ENCODE peak calls at places on chromosomes 5 and 9, in four cellular contexts. X is upper lobe of right lung, I is BJ, W is body of pancreas. A is an unnamed sample. For H3K36me3, the result is how much of the 10 kb centered on the place peaks cover.

GRCh38 chr9:136327313-136327971 is at the start of gene GPSM1:
- DNase-seq in X (no peak), I (no peak), W (peak), A (peak)

GRCh38 chr5:67799732-67800234 is 415.8 kb upstream of the PIK3R1 start:
- DNase-seq in X (no peak), I (peak), W (no peak), A (peak)

GRCh38 chr9:86413966-86414880 is 60.0 kb upstream of the TUT7 start:
- DNase-seq in X (no peak), I (no peak), W (no peak), A (no peak)

GRCh38 chr5:177327539-177328522 is 16.1 kb upstream of the MXD3 start:
- DNase-seq in X (peak), I (no peak), W (no peak), A (no peak)

GRCh38 chr5:134242146-134242545 is 16.3 kb upstream of the PPP2CA start:
- DNase-seq in X (no peak), I (peak), W (no peak), A (no peak)

GRCh38 chr5:57784106-57784505 is 301.5 kb upstream of the ACTBL2 start:
- DNase-seq in X (no peak), I (no peak), W (no peak), A (no peak)

GRCh38 chr9:131405858-131406566 is 12.1 kb downstream of the PRRC2B start:
- DNase-seq in X (no peak), I (no peak), W (no peak), A (no peak)

GRCh38 chr5:117110548-117110947 is 535.9 kb upstream of the SEMA6A start:
- DNase-seq in X (no peak), I (no peak), W (no peak), A (no peak)

GRCh38 chr5:84494453-84494852 is 109.8 kb upstream of the EDIL3 start:
- DNase-seq in X (no peak), I (no peak), W (no peak), A (no peak)

GRCh38 chr9:32427111-32427873 is 42.8 kb downstream of the ACO1 start:
- DNase-seq in X (no peak), I (no peak), W (peak), A (no peak)

GRCh38 chr5:146671561-146671960 is 155.6 kb upstream of the GPR151 start:
- DNase-seq in X (no peak), I (no peak), W (no peak), A (no peak)

GRCh38 chr5:97918057-97918456 is 735.0 kb upstream of the RIOK2 start:
- DNase-seq in X (no peak), I (no peak), W (no peak), A (no peak)

GRCh38 chr9:106830527-106831140 is 32.3 kb upstream of the ZNF462 start:
- DNase-seq in X (no peak), I (no peak), W (peak), A (no peak)

GRCh38 chr5:111461261-111461671 is 51.1 kb downstream of the STARD4 start:
- DNase-seq in X (no peak), I (no peak), W (no peak), A (peak)

GRCh38 chr5:176784218-176785165 is 25.9 kb upstream of the UNC5A start:
- DNase-seq in X (peak), I (peak), W (no peak), A (no peak)

GRCh38 chr5:127012933-127013332 is 17.4 kb downstream of the MARCHF3 start:
- DNase-seq in X (no peak), I (peak), W (no peak), A (no peak)

GRCh38 chr9:132584616-132585560 is 2.5 kb downstream of the BARHL1 start:
- DNase-seq in X (no peak), I (no peak), W (no peak), A (no peak)

GRCh38 chr5:124662261-124662781 is 84.1 kb downstream of the ZNF608 start:
- DNase-seq in X (no peak), I (no peak), W (no peak), A (no peak)

GRCh38 chr9:137176302-137177182 is 4.7 kb upstream of the TMEM210 start:
- DNase-seq in X (no peak), I (no peak), W (no peak), A (peak)

GRCh38 chr5:95621839-95622629 is 2.1 kb downstream of the GPR150 start:
- DNase-seq in X (no peak), I (no peak), W (peak), A (no peak)

GRCh38 chr5:103918668-103919367 is 356.2 kb upstream of the NUDT12 start:
- DNase-seq in X (no peak), I (peak), W (no peak), A (no peak)

GRCh38 chr9:107874137-107874536 is 384.6 kb upstream of the KLF4 start:
- DNase-seq in X (no peak), I (no peak), W (no peak), A (no peak)

GRCh38 chr9:18786936-18787658 is 245.9 kb downstream of the SAXO1 start:
- DNase-seq in X (no peak), I (no peak), W (no peak), A (no peak)

GRCh38 chr9:125190371-125190801 is 783 bp upstream of the PPP6C start:
- DNase-seq in X (no peak), I (no peak), W (peak), A (no peak)

GRCh38 chr5:5644249-5644648 is 221.8 kb downstream of the ICE1 start:
- DNase-seq in X (no peak), I (no peak), W (no peak), A (no peak)

GRCh38 chr9:37761511-37761910 is 7.9 kb downstream of the TRMT10B start:
- DNase-seq in X (no peak), I (no peak), W (no peak), A (no peak)

GRCh38 chr5:149728303-149728702 is 1.8 kb upstream of the PPARGC1B start:
- DNase-seq in X (no peak), I (no peak), W (no peak), A (no peak)

GRCh38 chr5:56402273-56403223 is 169.4 kb upstream of the ANKRD55 start:
- DNase-seq in X (no peak), I (no peak), W (no peak), A (peak)

GRCh38 chr5:16819522-16820167 is 116.4 kb downstream of the MYO10 start:
- DNase-seq in X (no peak), I (peak), W (no peak), A (no peak)

GRCh38 chr5:172529896-172530295 is 75.6 kb upstream of the SH3PXD2B start:
- DNase-seq in X (peak), I (no peak), W (no peak), A (no peak)

GRCh38 chr5:84304591-84304990 is 80.1 kb downstream of the EDIL3 start:
- DNase-seq in X (no peak), I (no peak), W (no peak), A (no peak)

GRCh38 chr5:8756498-8757084 is 789.3 kb downstream of the SEMA5A start:
- DNase-seq in X (no peak), I (peak), W (no peak), A (no peak)

GRCh38 chr9:91071185-91071990 is 269.8 kb downstream of the SYK start:
- DNase-seq in X (no peak), I (peak), W (no peak), A (peak)

GRCh38 chr9:7123743-7124142 is 366.0 kb downstream of the KDM4C start:
- DNase-seq in X (no peak), I (no peak), W (no peak), A (no peak)

GRCh38 chr5:52809884-52810283 is 22.2 kb downstream of the ITGA1 start:
- DNase-seq in X (no peak), I (no peak), W (no peak), A (no peak)

GRCh38 chr9:82101475-82101874 is 112.9 kb downstream of the SPATA31D1 start:
- DNase-seq in X (no peak), I (no peak), W (no peak), A (no peak)

GRCh38 chr5:9198399-9198798 is 347.5 kb downstream of the SEMA5A start:
- DNase-seq in X (no peak), I (no peak), W (no peak), A (no peak)

GRCh38 chr9:37968228-37968672 is 64.3 kb upstream of the SLC25A51 start:
- DNase-seq in X (peak), I (no peak), W (no peak), A (no peak)

GRCh38 chr9:18676501-18676900 is 202.5 kb downstream of the ADAMTSL1 start:
- DNase-seq in X (no peak), I (no peak), W (no peak), A (no peak)

DNA sequence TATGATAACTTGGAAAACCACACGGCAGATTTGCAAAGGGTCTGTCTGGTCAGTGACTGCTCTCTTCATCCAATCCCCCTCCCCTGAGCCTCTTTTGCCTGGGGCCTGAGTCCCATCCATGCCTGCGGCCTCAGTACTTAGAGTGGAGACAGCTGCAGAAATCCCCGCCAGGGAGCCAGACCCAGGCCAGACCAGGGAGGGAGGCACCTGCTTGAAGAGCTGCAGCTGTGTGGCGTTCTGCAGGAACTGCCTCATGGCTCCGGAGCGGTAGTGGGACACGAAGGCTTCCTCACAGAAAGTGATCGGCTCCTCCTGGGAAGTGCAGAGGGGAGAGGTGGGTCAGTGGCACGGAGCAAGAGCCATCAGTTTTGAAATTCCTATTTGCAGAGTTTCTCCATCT is 101.6 kb downstream of the CRB2 start:
- DNase-seq in X (peak), I (no peak), W (no peak), A (peak)
- H3K36me3 ChIP-seq in X (under half), I (under half), W (under half), A (under half)

DNA sequence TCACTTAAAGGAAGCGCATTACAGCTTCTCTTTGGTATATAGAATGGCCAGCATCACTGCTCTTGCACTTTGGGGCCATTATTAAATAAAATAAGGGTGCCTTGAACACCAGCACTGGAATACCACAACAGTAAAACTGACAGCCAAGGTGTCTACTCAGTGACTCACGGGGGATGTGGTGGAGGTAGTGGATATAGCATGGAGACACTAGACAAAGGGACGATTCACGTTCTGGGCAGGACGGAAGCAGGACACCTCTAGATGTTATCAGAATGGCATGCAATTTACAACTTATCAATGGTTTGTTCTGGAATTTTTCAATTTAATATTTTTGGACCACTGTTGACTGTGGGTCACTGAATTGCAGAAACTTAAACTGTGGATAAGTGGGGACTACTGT is 32.9 kb upstream of the PDE8B start:
- DNase-seq in X (no peak), I (no peak), W (no peak), A (no peak)
- H3K36me3 ChIP-seq in X (under half), I (under half), W (under half), A (under half)

DNA sequence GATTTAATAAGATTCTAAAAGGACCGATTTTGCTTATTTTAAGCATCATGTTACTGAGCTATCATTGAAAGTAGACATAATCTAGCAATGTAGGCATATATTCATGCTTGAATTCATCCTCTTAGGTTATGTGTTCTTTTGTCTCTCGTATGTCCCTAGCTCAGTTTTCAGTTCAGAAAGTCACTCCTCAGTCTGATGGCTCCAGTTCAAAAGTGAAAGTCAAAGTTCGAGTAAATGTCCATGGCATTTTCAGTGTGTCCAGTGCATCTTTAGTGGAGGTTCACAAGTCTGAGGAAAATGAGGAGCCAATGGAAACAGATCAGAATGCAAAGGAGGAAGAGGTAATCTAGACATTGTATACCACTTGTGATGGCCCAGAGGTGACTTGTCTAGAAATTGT is 39.2 kb downstream of the HSPA4 start:
- DNase-seq in X (no peak), I (no peak), W (no peak), A (no peak)
- H3K36me3 ChIP-seq in X (half or more), I (under half), W (under half), A (half or more)

GRCh38 chr5:61842840-61843239 is 463.2 kb upstream of the KIF2A start:
- DNase-seq in X (no peak), I (no peak), W (peak), A (no peak)

GRCh38 chr5:61840354-61840753 is 465.7 kb upstream of the KIF2A start:
- DNase-seq in X (no peak), I (no peak), W (no peak), A (no peak)

GRCh38 chr5:61837788-61838187 is 468.2 kb upstream of the KIF2A start:
- DNase-seq in X (no peak), I (no peak), W (no peak), A (no peak)
- H3K36me3 ChIP-seq in X (under half), I (under half), W (under half), A (under half)

DNA sequence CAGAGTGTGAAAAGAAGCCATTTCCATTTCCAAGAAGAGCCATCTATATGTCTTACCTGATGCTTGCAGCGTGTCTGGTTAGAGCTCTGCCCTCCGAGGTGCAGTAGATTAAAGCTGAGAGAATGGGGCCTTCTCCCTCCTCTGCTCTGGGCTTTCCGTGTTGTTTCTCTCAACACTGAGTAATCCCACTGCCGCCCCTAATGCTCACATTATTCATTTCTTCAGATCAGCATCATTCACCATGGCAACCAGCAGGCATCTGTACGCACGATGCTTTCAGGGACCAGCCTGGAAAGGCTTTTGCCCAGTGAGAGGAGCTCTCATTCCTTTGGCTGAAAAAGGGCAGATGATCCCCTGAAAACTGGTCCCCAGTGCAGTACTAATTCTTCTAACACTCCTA is 79.6 kb downstream of the CYFIP2 start:
- DNase-seq in X (no peak), I (no peak), W (no peak), A (no peak)
- H3K36me3 ChIP-seq in X (under half), I (under half), W (under half), A (under half)

DNA sequence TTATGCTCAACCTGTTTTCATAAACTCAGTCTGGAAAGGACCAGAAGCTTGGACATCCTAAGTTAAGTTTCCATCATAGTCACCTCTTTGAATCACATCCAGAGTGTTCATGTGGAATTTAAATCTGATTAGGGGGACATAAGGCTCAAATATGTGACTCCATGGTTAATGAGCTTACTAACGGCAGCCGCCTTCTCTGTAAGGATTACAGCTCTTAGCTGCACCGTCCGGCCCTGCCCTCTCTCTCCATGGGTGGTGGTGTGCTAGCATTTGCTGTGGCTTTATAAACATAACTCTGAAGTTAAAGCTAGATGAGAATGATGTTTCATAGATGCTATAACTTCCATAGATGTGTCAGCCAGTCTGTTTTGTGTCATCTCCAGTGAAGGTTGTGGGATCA is 156.5 kb downstream of the TRIO start:
- DNase-seq in X (no peak), I (no peak), W (no peak), A (no peak)
- H3K36me3 ChIP-seq in X (half or more), I (under half), W (under half), A (under half)

DNA sequence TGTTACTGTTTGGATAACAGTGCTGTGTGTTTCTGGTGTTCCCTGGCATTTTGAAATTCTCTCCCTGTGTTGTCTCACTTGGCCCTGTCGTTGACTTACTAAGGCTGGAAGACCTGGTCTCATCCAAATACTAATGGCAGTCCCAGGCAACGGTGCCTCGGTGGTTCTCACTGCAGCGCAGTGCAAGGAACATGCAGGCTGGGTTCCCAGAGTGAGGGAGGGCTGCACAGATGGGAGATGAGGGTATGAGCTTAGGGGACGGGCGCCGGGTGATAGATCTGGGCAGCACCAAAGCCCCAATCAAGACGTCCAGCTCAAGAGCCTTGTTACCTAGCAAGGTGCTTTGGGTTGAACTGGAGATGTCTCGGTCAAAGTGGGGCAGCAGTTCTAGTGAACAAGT is 11.0 kb downstream of the CCT5 start:
- DNase-seq in X (no peak), I (no peak), W (no peak), A (no peak)
- H3K36me3 ChIP-seq in X (half or more), I (under half), W (half or more), A (half or more)

GRCh38 chr9:69466151-69466550 is 141.1 kb downstream of the ENTREP1 start:
- DNase-seq in X (no peak), I (no peak), W (no peak), A (no peak)
- H3K36me3 ChIP-seq in X (under half), I (under half), W (under half), A (under half)

GRCh38 chr9:87668222-87668621 is 57.7 kb upstream of the CTSL start:
- DNase-seq in X (no peak), I (no peak), W (peak), A (no peak)
- H3K36me3 ChIP-seq in X (under half), I (under half), W (under half), A (under half)

DNA sequence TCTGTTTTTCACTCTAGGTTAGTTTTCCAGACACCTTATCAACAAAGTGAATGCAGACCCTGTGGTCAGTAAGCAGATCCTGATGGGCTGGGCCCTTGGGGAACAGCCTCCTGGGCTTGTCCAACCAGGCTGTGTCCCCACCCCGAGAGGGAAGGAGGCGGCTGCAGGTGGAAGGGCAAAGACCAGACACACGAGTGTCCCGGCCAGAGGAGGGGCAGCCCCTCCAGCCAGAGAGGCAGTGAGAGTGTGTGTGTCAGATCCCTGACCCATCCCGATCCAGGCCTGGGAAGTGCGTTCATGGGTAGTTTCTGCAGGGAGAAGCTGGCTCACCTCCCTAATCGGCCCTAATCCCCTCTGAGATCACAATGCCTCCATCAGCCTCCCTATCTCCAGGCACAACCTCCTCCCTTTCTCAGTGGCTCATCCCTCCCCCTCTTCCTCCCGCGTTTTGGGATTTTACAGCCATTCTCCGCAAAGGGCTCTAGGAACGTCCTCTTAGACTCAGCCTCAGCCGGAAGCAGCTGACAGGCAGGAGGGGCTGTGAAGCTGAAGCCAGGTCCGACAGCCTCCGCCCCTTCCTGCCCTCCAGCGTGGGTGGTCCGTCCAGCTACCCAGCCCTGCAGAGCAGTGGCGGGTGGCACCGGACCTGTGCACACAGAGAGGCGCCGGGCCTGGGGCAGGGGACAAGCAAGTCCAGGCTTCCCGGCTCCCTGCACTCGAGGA is 9.7 kb downstream of the SLC12A7 start:
- DNase-seq in X (no peak), I (no peak), W (no peak), A (peak)
- H3K36me3 ChIP-seq in X (under half), I (under half), W (under half), A (under half)